ENCODE peak calls at places on chromosomes 5 and 9, in eight cellular contexts. C is CD8-positive, alpha-beta T cell; V is heart left ventricle; K is tibial artery; P is Calu3; H is PC-3; A is endothelial cell; E is endodermal cell. D is an unnamed sample.

GRCh38 chr5:17217421-17218352 is at the start of gene BASP1:
- DNase-seq in C (no peak), V (peak), K (peak), P (no peak), H (peak), A (peak), E (peak), D (no peak)

GRCh38 chr5:124748687-124749594 is 2.5 kb upstream of the ZNF608 start:
- DNase-seq in C (no peak), V (peak), K (peak), P (peak), H (peak), A (peak), E (peak), D (peak)

GRCh38 chr9:109910616-109911568 is 130.9 kb downstream of the PALM2AKAP2 start:
- DNase-seq in C (no peak), V (peak), K (no peak), P (peak), H (peak), A (no peak), E (no peak), D (no peak)

GRCh38 chr5:14617441-14617840 is 35.8 kb downstream of the OTULINL start:
- DNase-seq in C (no peak), V (no peak), K (no peak), P (no peak), H (no peak), A (no peak), E (no peak), D (no peak)

GRCh38 chr9:113436753-113437515 is 26.4 kb downstream of the C9orf43 start:
- DNase-seq in C (no peak), V (no peak), K (no peak), P (no peak), H (no peak), A (no peak), E (no peak), D (no peak)

GRCh38 chr9:89983411-89983810 is 378.6 kb downstream of the GADD45G start:
- DNase-seq in C (no peak), V (no peak), K (no peak), P (no peak), H (no peak), A (no peak), E (no peak), D (no peak)

GRCh38 chr9:126151031-126151670 is 175.5 kb upstream of the MVB12B start:
- DNase-seq in C (peak), V (no peak), K (no peak), P (no peak), H (no peak), A (no peak), E (no peak), D (no peak)

GRCh38 chr5:91137647-91138046 is 245.5 kb downstream of the ARRDC3 start:
- DNase-seq in C (no peak), V (no peak), K (no peak), P (no peak), H (no peak), A (no peak), E (no peak), D (no peak)

GRCh38 chr9:79054500-79054899 is 517.3 kb upstream of the TLE4 start:
- DNase-seq in C (no peak), V (no peak), K (no peak), P (no peak), H (no peak), A (no peak), E (no peak), D (no peak)

GRCh38 chr5:5062903-5063302 is 77.2 kb upstream of the ADAMTS16 start:
- DNase-seq in C (no peak), V (no peak), K (no peak), P (no peak), H (no peak), A (no peak), E (no peak), D (no peak)

GRCh38 chr5:53779541-53779981 is 219.1 kb downstream of the NDUFS4 start:
- DNase-seq in C (no peak), V (peak), K (no peak), P (no peak), H (peak), A (peak), E (no peak), D (no peak)

GRCh38 chr5:144196612-144197011 is 25.9 kb downstream of the KCTD16 start:
- DNase-seq in C (no peak), V (no peak), K (no peak), P (no peak), H (no peak), A (no peak), E (no peak), D (no peak)

GRCh38 chr5:141010047-141010793 is 41.0 kb upstream of the PCDHB1 start:
- DNase-seq in C (no peak), V (no peak), K (no peak), P (no peak), H (no peak), A (no peak), E (no peak), D (no peak)

GRCh38 chr9:115379719-115380118 is 261.8 kb upstream of the TNC start:
- DNase-seq in C (no peak), V (no peak), K (no peak), P (no peak), H (no peak), A (no peak), E (no peak), D (no peak)

GRCh38 chr9:69411931-69412740 is 87.1 kb downstream of the ENTREP1 start:
- DNase-seq in C (peak), V (no peak), K (no peak), P (no peak), H (no peak), A (no peak), E (no peak), D (no peak)

GRCh38 chr9:91643474-91644102 is 220.0 kb upstream of the NFIL3 start:
- DNase-seq in C (no peak), V (no peak), K (no peak), P (no peak), H (no peak), A (no peak), E (no peak), D (no peak)

DNA sequence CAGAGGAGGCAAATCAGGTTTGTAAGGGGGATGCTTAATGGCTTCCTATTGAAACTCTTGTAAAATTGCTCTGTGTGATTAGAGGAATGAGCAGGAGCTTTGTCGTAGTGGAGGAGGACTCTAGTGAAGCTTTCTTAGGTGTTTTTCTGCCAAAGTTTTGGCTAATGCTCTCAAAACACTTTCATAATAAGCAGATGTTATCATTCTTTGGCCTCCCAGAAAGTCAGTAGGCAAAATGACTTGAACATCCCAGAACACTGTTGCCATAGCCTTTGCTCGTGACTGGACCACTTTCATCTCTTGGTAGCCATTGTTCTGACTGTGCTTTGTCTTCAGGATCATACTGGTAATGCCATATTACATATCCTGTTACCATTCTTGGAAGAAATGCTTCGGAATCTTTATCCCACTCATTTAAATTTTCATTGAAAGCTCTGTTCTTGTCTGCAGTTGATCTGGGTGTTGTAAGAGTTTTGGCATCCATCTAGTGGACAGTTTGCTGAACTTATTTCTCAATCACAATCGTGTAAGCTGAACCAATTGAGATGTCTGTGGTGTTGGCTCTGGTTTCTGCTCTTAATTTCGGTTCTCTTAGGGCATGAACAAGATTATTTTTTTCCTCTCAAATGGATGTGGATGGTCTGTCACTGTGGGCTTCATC is 187.6 kb downstream of the COMMD10 start:
- DNase-seq in C (no peak), V (no peak), K (no peak), P (no peak), H (no peak), A (no peak), E (no peak), D (no peak)
- TF ChIP-seq CTCF in C (no peak), V (no peak), K (no peak), P (no peak), H (no peak), A (no peak), E (peak), D (no peak)

GRCh38 chr9:133874061-133874638 is 118.0 kb downstream of the VAV2 start:
- DNase-seq in C (no peak), V (no peak), K (no peak), P (peak), H (peak), A (no peak), E (no peak), D (no peak)
- TF ChIP-seq CTCF in C (no peak), V (no peak), K (no peak), P (no peak), H (no peak), A (no peak), E (no peak), D (no peak)

DNA sequence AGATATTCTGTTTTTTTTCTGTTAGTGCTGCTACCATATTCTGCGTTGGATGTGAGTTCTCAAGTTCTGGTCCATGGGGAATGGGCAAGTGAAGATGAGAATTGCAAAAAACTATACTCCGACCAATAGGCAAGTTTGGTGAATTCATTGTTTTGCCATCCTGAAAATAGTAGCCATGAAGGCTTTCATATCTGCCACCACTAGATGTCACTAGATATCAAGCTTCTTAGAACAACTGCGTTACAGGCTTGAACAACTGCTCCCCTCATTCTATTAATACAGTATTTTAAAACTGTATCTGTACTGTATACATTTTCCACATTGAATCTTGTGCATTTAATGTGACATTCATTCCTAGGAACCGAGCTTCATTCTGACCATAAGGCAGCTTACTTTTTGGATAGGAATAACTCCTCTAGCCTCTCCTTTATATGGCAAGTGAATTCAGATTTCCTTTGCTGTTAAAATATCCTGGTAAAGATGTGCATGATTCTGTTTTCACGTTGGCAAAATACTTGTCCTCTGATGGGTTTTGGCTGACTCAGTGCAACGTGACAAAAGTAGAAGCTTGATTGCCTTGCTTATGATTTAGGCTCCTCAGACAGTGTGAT is 163.7 kb downstream of the SREK1 start:
- DNase-seq in C (no peak), V (no peak), K (no peak), P (no peak), H (peak), A (peak), E (no peak), D (no peak)
- TF ChIP-seq CTCF in C (peak), V (peak), K (peak), P (peak), H (peak), A (peak), E (peak), D (peak)

DNA sequence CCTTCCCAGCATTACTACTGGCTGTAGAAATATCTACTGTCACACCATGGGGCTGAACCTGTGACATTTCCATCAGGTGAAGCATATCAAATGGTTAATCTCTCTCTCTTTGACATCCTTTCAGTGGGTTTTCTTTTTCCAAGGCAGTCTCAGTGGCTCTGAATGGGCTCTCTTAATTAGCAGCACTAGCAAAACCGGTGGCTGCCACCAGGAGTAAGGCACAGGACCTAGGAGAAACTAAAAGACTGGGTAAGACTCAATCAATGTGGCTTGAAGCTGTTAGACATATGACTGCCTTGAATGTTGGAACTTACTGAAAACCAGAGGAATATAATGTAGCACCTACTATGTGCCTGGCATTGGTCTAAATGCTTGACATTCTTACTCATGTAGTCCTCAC is 445.0 kb upstream of the KIF2A start:
- DNase-seq in C (no peak), V (no peak), K (no peak), P (no peak), H (no peak), A (no peak), E (no peak), D (no peak)
- TF ChIP-seq CTCF in C (no peak), V (no peak), K (no peak), P (no peak), H (no peak), A (no peak), E (peak), D (no peak)

GRCh38 chr9:17719053-17719452 is 140.2 kb downstream of the SH3GL2 start:
- DNase-seq in C (no peak), V (no peak), K (no peak), P (no peak), H (no peak), A (no peak), E (no peak), D (no peak)

GRCh38 chr9:17723656-17724055 is 144.8 kb downstream of the SH3GL2 start:
- DNase-seq in C (no peak), V (no peak), K (no peak), P (no peak), H (no peak), A (no peak), E (no peak), D (no peak)

GRCh38 chr9:17725399-17726010 is 146.6 kb downstream of the SH3GL2 start:
- DNase-seq in C (no peak), V (no peak), K (no peak), P (no peak), H (peak), A (no peak), E (no peak), D (no peak)

GRCh38 chr9:17726298-17726697 is 147.4 kb downstream of the SH3GL2 start:
- DNase-seq in C (no peak), V (no peak), K (no peak), P (no peak), H (no peak), A (no peak), E (no peak), D (no peak)

DNA sequence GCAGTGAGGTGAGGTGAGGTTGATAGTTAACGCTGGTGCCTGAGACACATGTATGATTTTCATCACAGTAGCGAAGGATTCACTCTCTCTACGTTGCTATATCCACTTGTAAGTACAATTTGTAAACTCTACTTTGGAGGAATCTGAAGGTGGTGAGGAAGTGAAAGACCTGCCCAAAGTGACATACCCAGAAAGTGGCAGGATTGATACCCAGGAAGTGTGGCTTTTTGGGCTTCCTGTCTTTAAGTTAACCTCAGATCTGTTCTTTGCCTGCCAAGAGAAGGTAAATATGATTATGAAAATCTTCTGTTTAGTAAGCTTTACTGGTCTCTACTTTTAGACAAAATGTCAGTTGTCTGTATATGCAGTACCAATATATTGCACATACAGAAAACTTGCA is 143.1 kb downstream of the SH3GL2 start:
- DNase-seq in C (no peak), V (no peak), K (no peak), P (no peak), H (no peak), A (no peak), E (no peak), D (no peak)
- TF ChIP-seq CTCF in C (no peak), V (no peak), K (no peak), P (no peak), H (no peak), A (no peak), E (no peak), D (no peak)

DNA sequence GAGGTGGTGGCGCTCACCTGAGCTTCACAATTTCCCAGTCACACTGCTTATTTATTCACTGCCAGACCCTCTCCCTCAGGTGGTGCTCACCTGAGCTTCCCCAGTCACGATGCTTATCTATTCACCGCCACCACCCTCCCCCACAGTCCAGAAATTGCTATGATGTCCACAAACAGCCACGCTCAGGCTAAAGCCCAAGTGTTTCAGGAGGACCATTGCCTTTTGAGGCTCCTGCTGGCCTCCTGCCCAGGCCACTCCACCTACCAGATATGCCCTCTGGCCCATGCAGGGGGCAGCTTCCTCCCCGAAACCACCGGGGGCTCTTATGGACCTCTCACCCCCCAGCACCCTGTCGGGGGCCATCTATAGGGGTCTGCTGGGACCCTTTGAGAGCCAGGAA is 4.6 kb downstream of the PDLIM7 start:
- DNase-seq in C (no peak), V (no peak), K (no peak), P (no peak), H (no peak), A (no peak), E (no peak), D (no peak)
- TF ChIP-seq CTCF in C (no peak), V (no peak), K (no peak), P (no peak), H (no peak), A (no peak), E (no peak), D (no peak)

GRCh38 chr9:21903380-21903965 is 90.7 kb downstream of the CDKN2A start:
- DNase-seq in C (no peak), V (no peak), K (no peak), P (no peak), H (no peak), A (no peak), E (no peak), D (no peak)

GRCh38 chr9:21906878-21907277 is 87.3 kb downstream of the CDKN2A start:
- DNase-seq in C (no peak), V (no peak), K (no peak), P (no peak), H (no peak), A (no peak), E (no peak), D (no peak)

GRCh38 chr9:21906213-21906612 is 88.0 kb downstream of the CDKN2A start:
- DNase-seq in C (no peak), V (no peak), K (no peak), P (no peak), H (no peak), A (no peak), E (no peak), D (no peak)

GRCh38 chr9:21904371-21904770 is 89.8 kb downstream of the CDKN2A start:
- DNase-seq in C (no peak), V (no peak), K (no peak), P (no peak), H (no peak), A (no peak), E (no peak), D (no peak)

GRCh38 chr9:21904776-21905175 is 89.4 kb downstream of the CDKN2A start:
- DNase-seq in C (no peak), V (no peak), K (no peak), P (no peak), H (peak), A (no peak), E (peak), D (no peak)
- TF ChIP-seq CTCF in C (no peak), V (no peak), K (no peak), P (no peak), H (peak), A (no peak), E (peak), D (no peak)

GRCh38 chr5:74625742-74626241 is 14.7 kb downstream of the ENC1 start:
- DNase-seq in C (no peak), V (no peak), K (no peak), P (peak), H (no peak), A (peak), E (peak), D (no peak)
- TF ChIP-seq CTCF in C (no peak), V (no peak), K (no peak), P (no peak), H (peak), A (peak), E (peak), D (peak)

GRCh38 chr9:71816782-71817549 is 48.7 kb upstream of the CEMIP2 start:
- DNase-seq in C (no peak), V (no peak), K (no peak), P (peak), H (no peak), A (peak), E (peak), D (no peak)
- TF ChIP-seq CTCF in C (no peak), V (no peak), K (no peak), P (no peak), H (no peak), A (no peak), E (no peak), D (no peak)

DNA sequence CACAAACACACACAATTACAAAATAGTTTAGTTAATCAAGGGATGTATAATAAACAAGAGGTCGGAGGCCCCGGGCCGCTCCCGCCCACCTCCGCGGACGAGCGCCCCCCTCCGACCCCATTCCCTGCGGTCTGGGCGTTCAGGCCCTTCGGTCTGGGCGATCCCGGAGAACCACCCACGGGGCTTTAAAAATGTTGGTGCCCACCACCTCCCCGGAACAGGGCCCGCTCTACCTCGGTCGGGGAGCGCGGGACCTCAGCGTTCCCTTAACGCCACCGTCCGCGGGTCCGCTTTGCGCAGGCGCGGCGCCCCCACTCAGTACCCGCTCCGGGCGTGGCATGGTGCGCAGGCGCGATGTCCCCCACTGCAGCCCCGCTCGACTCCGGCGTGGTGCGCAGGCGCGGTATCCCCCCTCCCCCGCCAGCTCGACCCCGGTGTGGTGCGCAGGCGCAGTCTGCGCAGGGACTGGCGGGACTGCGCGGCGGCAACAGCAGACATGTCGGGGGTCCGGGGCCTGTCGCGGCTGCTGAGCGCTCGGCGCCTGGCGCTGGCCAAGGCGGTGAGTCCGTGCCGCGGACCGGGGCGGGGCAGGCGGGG is at the start of the genes CCDC127 and SDHA:
- DNase-seq in C (peak), V (peak), K (peak), P (peak), H (peak), A (peak), E (peak), D (peak)
- TF ChIP-seq CTCF in C (peak), V (peak), K (peak), P (peak), H (peak), A (no peak), E (peak), D (peak)